ENCODE peak calls at places on chromosomes 3 and 15, in six cellular contexts. L is EH; R is tibial artery; P is activated CD8-positive, alpha-beta memory T cell treated with anti-CD3 and anti-CD28 coated beads for 48 hours; H is activated gamma-delta T cell treated with Interleukin-2 at 50 U/mL for 16 hours; I is hepatic stellate cell. U is an unnamed sample.
A peak's percentile ranks its signal among the peaks of the same experiment; 100 is the strongest.

GRCh38 chr3:50652709-50653108 is 22.0 kb upstream of the DOCK3 start:
- DNase-seq in P (no peak), R (no peak), L (peak; percentile 32), I (no peak), H (peak; percentile 43), U (no peak)

GRCh38 chr3:126261037-126261436 is 80.7 kb upstream of the ALDH1L1 start:
- DNase-seq in L (peak; percentile 83), I (peak; percentile 51), R (peak; percentile 84), P (no peak), H (no peak), U (no peak)

GRCh38 chr15:90660195-90660995 is 56.8 kb upstream of the BLM start:
- DNase-seq in H (peak; percentile 62), I (peak; percentile 94), R (peak; percentile 92), P (no peak), L (peak; percentile 96), U (peak; percentile 8)

GRCh38 chr15:52076889-52077781 is 35.4 kb downstream of the BCL2L10 start:
- DNase-seq in L (peak; percentile 83), I (peak; percentile 71), P (no peak), R (no peak), H (no peak), U (no peak)

GRCh38 chr3:107431048-107431297 is 53.7 kb downstream of the CCDC54 start:
- DNase-seq in P (peak; percentile 25), R (peak; percentile 27), L (peak; percentile 42), I (no peak), H (peak; percentile 5), U (no peak)

GRCh38 chr3:168514252-168514651 is 418.5 kb upstream of the GOLIM4 start:
- DNase-seq in R (no peak), I (no peak), L (no peak), P (no peak), H (no peak), U (no peak)

GRCh38 chr15:72229076-72229946 is 1.7 kb downstream of the PKM start:
- DNase-seq in I (peak; percentile 33), P (no peak), L (peak; percentile 41), H (peak; percentile 19), R (no peak), U (no peak)

GRCh38 chr15:98177950-98178848 is 217.7 kb downstream of the ARRDC4 start:
- DNase-seq in L (peak; percentile 87), P (no peak), R (no peak), H (peak; percentile 12), I (peak; percentile 21), U (no peak)